ENCODE peak calls at places on chromosomes 5 and 9, in four cellular contexts. W is A549, D is endothelial cell of umbilical vein, F is WTC11. J is an unnamed sample.
A peak's percentile ranks its signal among the peaks of the same experiment; 100 is the strongest.

GRCh38 chr9:78133751-78134150 is 102.1 kb upstream of the CEP78 start:
- DNase-seq in W (no peak), D (no peak), F (no peak), J (no peak)

GRCh38 chr5:39217365-39218281 is 1.7 kb downstream of the FYB1 start:
- DNase-seq in W (peak; percentile 76), D (peak; percentile 74), F (peak; percentile 74), J (peak; percentile 83)

GRCh38 chr9:37309136-37309535 is 113.4 kb upstream of the GRHPR start:
- DNase-seq in W (no peak), D (no peak), F (peak; percentile 40), J (peak; percentile 10)

GRCh38 chr9:69171049-69171448 is 3.0 kb upstream of the TJP2 start:
- DNase-seq in W (no peak), D (peak; percentile 89), F (no peak), J (no peak)

GRCh38 chr9:123978981-123979380 is 32.6 kb upstream of the LHX2 start:
- DNase-seq in W (no peak), D (no peak), F (no peak), J (no peak)

GRCh38 chr9:111944467-111944866 is 47.9 kb downstream of the UGCG start:
- DNase-seq in W (no peak), D (no peak), F (no peak), J (no peak)

GRCh38 chr5:55027589-55027988 is 3.5 kb downstream of the GZMK start:
- DNase-seq in W (no peak), D (no peak), F (no peak), J (no peak)

GRCh38 chr9:134502261-134503211 is 139.1 kb upstream of the COL5A1 start:
- DNase-seq in W (peak; percentile 98), D (peak; percentile 15), F (no peak), J (no peak)

GRCh38 chr9:4277531-4277991 is 22.3 kb downstream of the GLIS3 start:
- DNase-seq in W (peak; percentile 50), D (peak; percentile 80), F (no peak), J (no peak)

GRCh38 chr5:43389679-43390329 is 22.4 kb downstream of the CCL28 start:
- DNase-seq in W (peak; percentile 79), D (peak; percentile 81), F (peak; percentile 39), J (peak; percentile 46)

GRCh38 chr5:163350083-163350482 is 87.3 kb upstream of the CCNG1 start:
- DNase-seq in W (peak; percentile 10), D (no peak), F (no peak), J (no peak)

GRCh38 chr5:16666140-16666860 is 49.5 kb upstream of the RETREG1 start:
- DNase-seq in W (no peak), D (no peak), F (no peak), J (no peak)

GRCh38 chr5:16668194-16668593 is 51.4 kb upstream of the RETREG1 start:
- DNase-seq in W (no peak), D (no peak), F (no peak), J (no peak)

GRCh38 chr5:16664368-16664767 is 47.6 kb upstream of the RETREG1 start:
- DNase-seq in W (no peak), D (no peak), F (no peak), J (no peak)

GRCh38 chr5:16665611-16666010 is 48.8 kb upstream of the RETREG1 start:
- DNase-seq in W (no peak), D (no peak), F (no peak), J (no peak)

DNA sequence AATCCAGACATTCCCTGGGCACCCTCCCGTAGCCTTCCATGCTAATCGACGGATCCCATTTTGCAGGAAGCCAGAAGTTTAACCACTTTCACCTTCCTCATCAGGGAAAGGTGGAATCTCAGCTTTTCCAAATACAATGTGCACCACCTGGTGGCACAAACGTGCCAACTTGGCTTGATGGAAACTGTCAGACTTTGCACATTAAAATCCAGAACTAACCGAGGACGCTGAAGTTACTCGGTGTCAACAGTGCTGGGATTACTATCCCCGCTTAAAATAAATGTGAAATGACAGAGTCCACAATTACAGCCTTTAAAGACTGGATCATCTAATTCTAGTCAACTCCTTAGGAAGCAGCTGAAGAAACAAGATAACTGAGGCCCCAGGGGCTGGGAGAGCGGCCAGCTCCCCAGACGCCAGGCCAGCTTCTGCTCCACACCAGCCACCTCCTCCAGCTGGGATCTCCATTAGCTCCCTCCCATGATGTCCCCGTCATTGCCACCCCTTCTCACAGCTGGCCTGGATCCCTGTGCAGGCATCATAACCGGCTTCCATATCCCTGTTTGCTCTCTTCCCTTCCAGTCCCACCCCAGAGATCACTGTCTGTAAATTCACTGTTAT is 50.2 kb upstream of the RETREG1 start:
- DNase-seq in W (no peak), D (peak; percentile 64), F (no peak), J (no peak)
- TF ChIP-seq MAX in W (no peak), D (no peak), F (no peak), J (no peak)

GRCh38 chr5:143228597-143229293 is 174.7 kb downstream of the NR3C1 start:
- DNase-seq in W (no peak), D (no peak), F (no peak), J (no peak)

GRCh38 chr5:143230676-143230996 is 172.8 kb downstream of the NR3C1 start:
- DNase-seq in W (no peak), D (no peak), F (no peak), J (no peak)

GRCh38 chr5:143229896-143230675 is 173.4 kb downstream of the NR3C1 start:
- DNase-seq in W (no peak), D (no peak), F (no peak), J (no peak)

GRCh38 chr5:143231426-143231825 is 172.1 kb downstream of the NR3C1 start:
- DNase-seq in W (no peak), D (no peak), F (no peak), J (no peak)

DNA sequence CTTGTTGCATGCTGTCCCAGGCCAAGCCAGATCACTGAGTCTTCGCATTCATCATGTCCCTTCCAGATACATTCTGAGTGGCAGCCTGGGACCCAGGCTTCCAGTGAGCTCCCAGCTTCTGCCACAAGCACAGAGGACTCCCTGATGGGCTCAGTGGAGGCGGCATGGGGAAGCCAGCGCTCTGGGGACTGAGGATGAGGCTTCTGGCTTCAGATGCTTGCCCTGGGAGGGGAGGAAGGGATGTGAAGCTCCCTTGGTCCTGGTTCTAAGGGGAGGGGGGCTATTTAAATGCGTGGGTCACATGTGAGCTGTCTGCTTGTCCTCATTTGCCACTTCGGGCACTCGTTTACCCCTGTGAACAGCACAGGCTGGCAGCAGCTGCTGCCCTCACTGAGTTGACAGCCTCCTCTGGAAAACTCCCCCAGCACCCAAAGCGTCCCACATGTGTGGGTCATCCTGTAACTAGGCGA is 174.0 kb downstream of the NR3C1 start:
- DNase-seq in W (no peak), D (no peak), F (no peak), J (no peak)
- TF ChIP-seq MAX in W (no peak), D (no peak), F (no peak), J (no peak)

GRCh38 chr5:179816401-179817070 is 4.2 kb upstream of the SQSTM1 start:
- DNase-seq in W (no peak), D (no peak), F (peak; percentile 37), J (no peak)
- TF ChIP-seq MAX in W (no peak), D (no peak), F (no peak), J (no peak)

GRCh38 chr5:36741138-36741537 is 134.7 kb downstream of the SLC1A3 start:
- DNase-seq in W (no peak), D (no peak), F (no peak), J (no peak)

GRCh38 chr5:36739751-36740221 is 133.4 kb downstream of the SLC1A3 start:
- DNase-seq in W (peak; percentile 47), D (peak; percentile 80), F (peak; percentile 90), J (peak; percentile 68)

GRCh38 chr5:36744678-36745659 is 131.6 kb upstream of the NIPBL start:
- DNase-seq in W (peak; percentile 86), D (peak; percentile 68), F (peak; percentile 95), J (peak; percentile 85)

GRCh38 chr5:36744041-36744677 is 132.4 kb upstream of the NIPBL start:
- DNase-seq in W (no peak), D (no peak), F (no peak), J (no peak)

GRCh38 chr5:36740259-36740898 is 134.0 kb downstream of the SLC1A3 start:
- DNase-seq in W (no peak), D (no peak), F (no peak), J (no peak)
- TF ChIP-seq MAX in W (no peak), D (no peak), F (no peak), J (no peak)

DNA sequence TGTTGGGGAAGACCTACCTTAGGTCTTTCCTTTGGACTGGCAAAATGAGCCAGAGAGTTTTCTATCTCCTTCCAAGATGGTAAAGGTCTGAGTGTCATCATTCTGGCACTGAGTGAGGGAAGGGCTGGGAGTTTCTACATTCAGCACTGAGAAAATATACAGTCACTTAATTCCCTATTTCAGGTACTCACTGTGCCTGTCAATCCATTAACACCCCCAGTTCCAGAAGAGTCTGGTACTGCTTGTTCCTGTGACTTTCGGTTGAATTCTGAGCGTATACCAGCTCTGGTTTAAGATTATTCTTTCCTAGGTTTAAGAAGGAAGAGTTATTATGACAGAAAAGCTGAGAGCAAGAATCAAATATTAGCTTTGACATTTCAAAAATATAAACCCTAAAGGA is 68.4 kb downstream of the MTX3 start:
- DNase-seq in W (no peak), D (no peak), F (no peak), J (no peak)
- TF ChIP-seq MAX in W (no peak), D (no peak), F (no peak), J (no peak)

GRCh38 chr9:101247297-101247696 is 137.5 kb downstream of the BAAT start:
- DNase-seq in W (no peak), D (no peak), F (no peak), J (no peak)

GRCh38 chr9:101242651-101243050 is 142.2 kb downstream of the BAAT start:
- DNase-seq in W (no peak), D (no peak), F (no peak), J (no peak)

GRCh38 chr9:101246691-101247090 is 138.1 kb downstream of the BAAT start:
- DNase-seq in W (no peak), D (no peak), F (no peak), J (no peak)
- TF ChIP-seq MAX in W (no peak), D (no peak), F (no peak), J (no peak)

GRCh38 chr5:59728356-59728755 is 165.2 kb downstream of the PDE4D start:
- DNase-seq in W (no peak), D (no peak), F (no peak), J (no peak)
- TF ChIP-seq MAX in W (no peak), D (no peak), F (no peak), J (no peak)

GRCh38 chr9:103721056-103721455 is 373.1 kb upstream of the SMC2 start:
- DNase-seq in W (no peak), D (no peak), F (no peak), J (no peak)
- TF ChIP-seq MAX in W (no peak), D (no peak), F (no peak), J (no peak)

DNA sequence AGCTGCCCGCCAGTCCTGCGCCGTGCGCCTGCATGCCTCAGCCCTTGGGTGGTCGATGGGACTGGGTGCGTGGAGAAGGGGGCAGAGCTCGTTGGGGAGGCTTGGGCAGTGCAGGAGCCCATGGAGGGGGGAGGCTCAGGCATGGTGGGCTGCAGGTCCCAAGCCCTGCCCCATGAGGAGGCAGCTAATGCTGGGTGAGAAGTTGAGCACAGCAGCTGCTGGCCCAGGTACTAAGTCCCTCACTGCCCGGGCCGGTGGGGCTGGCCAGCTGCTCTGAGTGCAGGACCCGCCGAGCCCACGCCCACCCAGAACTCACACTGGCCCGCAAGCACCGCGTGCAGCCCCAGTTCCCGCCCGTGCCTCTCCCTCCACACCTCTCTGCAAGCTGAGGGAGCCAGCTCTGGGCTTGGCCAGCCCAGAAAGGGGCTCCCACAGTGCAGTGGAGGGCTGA is 764.3 kb upstream of the TYRP1 start:
- DNase-seq in W (no peak), D (no peak), F (no peak), J (no peak)
- TF ChIP-seq MAX in W (no peak), D (no peak), F (no peak), J (no peak)